ENCODE peak calls at places on chromosome 10, in seven cellular contexts. S, K, P, B, T, Y and F are unnamed samples.

GRCh38 chr10:132110091-132110490 is 44.3 kb downstream of the JAKMIP3 start:
- DNase-seq in B (no peak), Y (peak), T (no peak), P (no peak), K (no peak), S (no peak), F (no peak)

GRCh38 chr10:55233090-55233489 is 432.1 kb upstream of the PCDH15 start:
- DNase-seq in Y (no peak), K (no peak), B (no peak), T (no peak), S (no peak), P (no peak), F (no peak)

GRCh38 chr10:112958275-112958995 is 8.4 kb downstream of the TCF7L2 start:
- DNase-seq in K (no peak), Y (no peak), S (no peak), T (peak), B (no peak), P (no peak), F (peak)

GRCh38 chr10:15363031-15363430 is 8.1 kb downstream of the FAM171A1 start:
- DNase-seq in Y (no peak), B (no peak), S (no peak), T (peak), K (peak), P (no peak), F (no peak)

GRCh38 chr10:86355571-86356038 is 11.0 kb downstream of the GRID1 start:
- DNase-seq in P (no peak), S (no peak), K (no peak), Y (no peak), B (no peak), T (no peak), F (no peak)

GRCh38 chr10:11553773-11554381 is 57.6 kb downstream of the USP6NL start:
- DNase-seq in P (no peak), S (no peak), K (no peak), Y (no peak), B (no peak), T (no peak), F (no peak)

GRCh38 chr10:91162495-91163268 is 57.8 kb upstream of the PCGF5 start:
- DNase-seq in B (peak), P (peak), T (peak), S (peak), K (peak), Y (peak), F (peak)

GRCh38 chr10:103800789-103801540 is 54.4 kb downstream of the SH3PXD2A start:
- DNase-seq in Y (no peak), T (peak), P (peak), S (peak), B (no peak), K (no peak), F (peak)

GRCh38 chr10:30556189-30556588 is 73.4 kb downstream of the LYZL2 start:
- DNase-seq in K (no peak), B (no peak), P (peak), Y (no peak), S (no peak), T (no peak), F (no peak)